ENCODE peak calls at places on chromosomes 1 and 21, in eight cellular contexts. J is lower leg skin, Z is GM12865, S is astrocyte, T is breast epithelium, Q is AG10803, R is tibial artery, E is right atrium auricular region. X is an unnamed sample.

GRCh38 chr1:177132141-177132540 is 32.4 kb downstream of the ASTN1 start:
- DNase-seq in Z (no peak), T (no peak), E (no peak), R (no peak), J (no peak), Q (no peak), S (no peak), X (no peak)

GRCh38 chr1:94481473-94481933 is 60.1 kb downstream of the F3 start:
- DNase-seq in Z (peak), J (peak), R (no peak), T (no peak), E (no peak), S (peak), Q (peak), X (peak)

GRCh38 chr21:35171385-35171784 is 122.3 kb upstream of the RUNX1 start:
- DNase-seq in J (no peak), E (no peak), S (no peak), R (no peak), Q (no peak), Z (no peak), T (no peak), X (no peak)

GRCh38 chr1:179079113-179079761 is 2.6 kb upstream of the TOR3A start:
- DNase-seq in T (no peak), E (peak), R (peak), J (no peak), Q (peak), Z (peak), S (peak), X (peak)

GRCh38 chr1:65478379-65479026 is 58.0 kb downstream of the LEPR start:
- DNase-seq in E (no peak), J (no peak), R (no peak), S (peak), Q (no peak), T (no peak), Z (no peak), X (peak)

GRCh38 chr21:40671721-40672120 is 175.2 kb downstream of the DSCAM start:
- DNase-seq in Q (peak), R (no peak), T (no peak), S (peak), J (no peak), E (no peak), Z (no peak), X (no peak)

GRCh38 chr1:155049651-155050559 is 1.2 kb upstream of the ADAM15 start:
- DNase-seq in R (no peak), J (no peak), S (peak), T (no peak), E (no peak), Z (no peak), Q (peak), X (no peak)

GRCh38 chr21:43209575-43210453 is 41.0 kb downstream of the CRYAA start:
- DNase-seq in T (peak), S (peak), Q (peak), J (peak), Z (no peak), E (peak), R (no peak), X (peak)

GRCh38 chr1:209062863-209063262 is 520.7 kb upstream of the CAMK1G start:
- DNase-seq in Z (peak), E (no peak), R (no peak), Q (no peak), J (no peak), S (no peak), T (no peak), X (no peak)

GRCh38 chr1:173467426-173467825 is 9.7 kb upstream of the PRDX6 start:
- DNase-seq in S (peak), R (no peak), Z (no peak), J (no peak), E (no peak), T (no peak), Q (no peak), X (peak)

GRCh38 chr1:116104667-116105066 is 6.5 kb upstream of the MAB21L3 start:
- DNase-seq in T (no peak), J (no peak), R (no peak), E (no peak), S (no peak), Z (peak), Q (no peak), X (no peak)

GRCh38 chr1:6909401-6909800 is 124.1 kb downstream of the CAMTA1 start:
- DNase-seq in T (no peak), Q (no peak), S (no peak), R (no peak), Z (no peak), J (peak), E (no peak), X (no peak)

GRCh38 chr1:55938376-55938850 is 641.0 kb downstream of the PLPP3 start:
- DNase-seq in T (no peak), E (no peak), S (no peak), J (no peak), Q (no peak), R (no peak), Z (no peak), X (no peak)

GRCh38 chr1:30515746-30516504 is 207.5 kb downstream of the MATN1 start:
- DNase-seq in J (peak), Q (no peak), Z (no peak), E (peak), T (peak), S (no peak), R (peak), X (no peak)

GRCh38 chr1:1606232-1606631 is 6.3 kb upstream of the FNDC10 start:
- DNase-seq in E (no peak), R (no peak), J (no peak), S (no peak), Z (no peak), T (no peak), Q (no peak), X (no peak)

GRCh38 chr1:156160744-156161181 is 7.4 kb downstream of the SEMA4A start:
- DNase-seq in Z (peak), T (peak), S (peak), E (peak), Q (peak), J (peak), R (peak), X (peak)

GRCh38 chr1:13759072-13759471 is 59.1 kb downstream of the PRDM2 start:
- DNase-seq in R (no peak), Q (no peak), S (no peak), J (no peak), T (no peak), E (no peak), Z (no peak), X (no peak)

GRCh38 chr1:24207709-24208108 is 20.6 kb upstream of the IFNLR1 start:
- DNase-seq in Q (no peak), S (no peak), J (no peak), E (no peak), Z (no peak), T (no peak), R (no peak), X (no peak)

GRCh38 chr1:21308847-21309652 is 18.8 kb upstream of the ECE1 start:
- DNase-seq in S (peak), R (no peak), E (no peak), T (no peak), Z (no peak), J (no peak), Q (peak), X (peak)

GRCh38 chr1:29237906-29238600 is 1.7 kb downstream of the PTPRU start:
- DNase-seq in T (peak), Q (peak), Z (no peak), E (peak), R (peak), J (peak), S (no peak), X (no peak)

GRCh38 chr1:27603962-27604578 is at the start of gene AHDC1:
- DNase-seq in Z (peak), Q (peak), E (peak), T (peak), J (peak), S (peak), R (peak), X (peak)
- TF ChIP-seq CTCF in Z (no peak), Q (no peak), E (peak), T (peak), J (no peak), S (no peak), R (peak), X (no peak)

GRCh38 chr1:111505641-111506119 is 2.2 kb upstream of the ADORA3 start:
- DNase-seq in R (peak), J (no peak), T (no peak), S (no peak), E (no peak), Q (no peak), Z (peak), X (no peak)

GRCh38 chr1:111510003-111510380 is 6.6 kb upstream of the ADORA3 start:
- DNase-seq in T (no peak), Q (no peak), E (no peak), S (no peak), J (no peak), Z (no peak), R (no peak), X (no peak)

GRCh38 chr1:111506561-111506960 is 3.1 kb upstream of the ADORA3 start:
- DNase-seq in S (no peak), R (no peak), T (no peak), Z (peak), Q (no peak), J (no peak), E (no peak), X (no peak)

GRCh38 chr1:111504097-111504496 is 664 bp upstream of the ADORA3 start:
- DNase-seq in J (no peak), R (no peak), Q (no peak), T (no peak), E (no peak), Z (no peak), S (no peak), X (no peak)

GRCh38 chr1:111507411-111508201 is 4.2 kb upstream of the ADORA3 start:
- DNase-seq in S (peak), E (peak), R (peak), T (no peak), Z (peak), Q (peak), J (peak), X (peak)
- H3K4me3 ChIP-seq in S (peak), E (peak), R (peak), T (peak), Z (peak), Q (peak), J (no peak), X (peak)

DNA sequence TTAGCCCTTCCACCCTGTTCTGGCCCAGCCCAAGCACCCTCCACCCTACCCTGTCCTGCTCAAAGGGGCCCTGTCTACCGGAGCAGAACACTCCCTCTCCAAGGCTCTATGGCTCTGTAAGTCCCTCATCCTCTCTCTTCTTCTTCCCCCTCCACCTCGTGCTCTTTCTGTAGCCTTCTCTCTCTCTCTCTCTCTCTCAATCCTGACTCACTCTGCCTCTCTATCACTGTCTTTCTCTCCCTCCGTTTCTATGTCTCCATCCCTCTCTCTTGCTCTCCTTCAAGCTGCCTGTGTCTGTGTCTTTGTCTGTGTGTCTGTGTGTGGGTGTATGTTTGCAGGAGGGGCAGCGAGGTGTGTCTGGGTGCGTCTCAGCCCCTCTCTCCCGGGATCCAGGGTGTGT is 1.3 kb upstream of the ZNF678 start:
- DNase-seq in S (no peak), E (no peak), Z (no peak), R (no peak), Q (no peak), J (no peak), T (no peak), X (no peak)
- TF ChIP-seq CTCF in S (no peak), E (no peak), Z (no peak), R (no peak), Q (no peak), J (no peak), T (no peak), X (no peak)

GRCh38 chr1:228288536-228289238 is 80.8 kb downstream of the OBSCN start:
- DNase-seq in J (peak), R (no peak), Q (no peak), Z (no peak), T (no peak), E (no peak), S (no peak), X (no peak)
- H3K4me3 ChIP-seq in J (no peak), R (no peak), Q (no peak), Z (no peak), T (no peak), E (no peak), S (no peak), X (no peak)

GRCh38 chr1:210373628-210373877 is 44.9 kb downstream of the HHAT start:
- DNase-seq in J (no peak), S (no peak), Z (no peak), T (no peak), Q (no peak), R (no peak), E (no peak), X (no peak)

GRCh38 chr1:210373878-210374599 is 45.3 kb downstream of the HHAT start:
- DNase-seq in J (no peak), R (no peak), Z (peak), T (peak), Q (peak), E (no peak), S (peak), X (peak)

GRCh38 chr1:210372491-210372890 is 43.8 kb downstream of the HHAT start:
- DNase-seq in J (no peak), Z (no peak), S (no peak), E (no peak), Q (no peak), T (no peak), R (no peak), X (no peak)

GRCh38 chr1:210372931-210373627 is 44.4 kb downstream of the HHAT start:
- DNase-seq in Q (no peak), S (no peak), J (no peak), E (no peak), R (no peak), T (no peak), Z (no peak), X (no peak)

DNA sequence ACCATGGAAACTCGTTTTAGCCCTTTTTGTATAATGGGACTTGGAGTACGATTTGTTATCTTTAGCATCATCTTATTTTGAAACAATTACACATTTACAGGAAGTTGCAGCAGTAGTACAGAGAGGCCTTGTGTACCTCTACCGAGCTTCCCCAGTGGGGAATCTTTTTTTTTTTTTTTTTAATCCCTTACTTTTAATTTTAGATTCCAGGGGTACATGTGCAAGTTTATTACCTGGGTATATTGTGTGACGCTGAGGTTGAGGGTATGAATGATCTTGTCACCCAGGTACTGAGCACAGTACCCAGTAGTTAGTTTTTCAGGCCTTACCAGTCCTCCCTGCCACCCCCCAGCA is 45.9 kb downstream of the HHAT start:
- DNase-seq in Q (no peak), T (no peak), Z (no peak), E (no peak), R (no peak), J (no peak), S (no peak), X (no peak)
- TF ChIP-seq CTCF in Q (no peak), T (peak), Z (no peak), E (no peak), R (no peak), J (no peak), S (no peak), X (no peak)

GRCh38 chr1:50780797-50781196 is 179.3 kb downstream of the FAF1 start:
- DNase-seq in S (no peak), E (no peak), Q (no peak), T (no peak), R (no peak), Z (no peak), J (no peak), X (no peak)
- H3K4me3 ChIP-seq in S (no peak), E (no peak), Q (no peak), T (no peak), R (no peak), Z (no peak), J (no peak), X (no peak)

GRCh38 chr1:201636065-201636464 is 97.1 kb downstream of the NAV1 start:
- DNase-seq in J (no peak), E (no peak), Q (no peak), Z (no peak), S (no peak), T (no peak), R (no peak), X (no peak)
- TF ChIP-seq CTCF in J (no peak), E (no peak), Q (no peak), Z (no peak), S (no peak), T (no peak), R (no peak), X (no peak)